ENCODE peak calls at places on chromosome 21, in seven cellular contexts. H is sciatic nerve, U is hypothalamus, S is SK-N-MC, R is neural progenitor cell, W is AG04449, L is NCI-H1105. Q is an unnamed sample.

GRCh38 chr21:38234395-38235142 is 22.2 kb upstream of the KCNJ15 start:
- DNase-seq in U (no peak), L (no peak), H (no peak), S (no peak), W (no peak), R (no peak), Q (no peak)

GRCh38 chr21:45421071-45421845 is 16.3 kb downstream of the COL18A1 start:
- DNase-seq in S (no peak), W (no peak), H (peak; percentile 65), U (no peak), R (no peak), L (peak; percentile 45), Q (no peak)

GRCh38 chr21:34796518-34797201 is 127.9 kb downstream of the CLIC6 start:
- DNase-seq in R (no peak), L (no peak), S (no peak), U (no peak), W (no peak), H (no peak), Q (no peak)

GRCh38 chr21:42028754-42029385 is 18.7 kb upstream of the ZBTB21 start:
- DNase-seq in W (no peak), H (peak; percentile 44), U (no peak), R (no peak), S (no peak), L (no peak), Q (no peak)

GRCh38 chr21:31554511-31555022 is 104.9 kb upstream of the SOD1 start:
- DNase-seq in R (peak; percentile 71), S (peak; percentile 2), W (no peak), L (no peak), U (peak; percentile 16), H (no peak), Q (no peak)

GRCh38 chr21:44626262-44626661 is 631 bp upstream of the KRTAP10-9 start:
- DNase-seq in H (no peak), R (no peak), U (no peak), W (no peak), L (no peak), S (no peak), Q (no peak)

GRCh38 chr21:38351961-38352521 is 95.2 kb downstream of the KCNJ15 start:
- DNase-seq in U (no peak), R (no peak), L (peak; percentile 37), S (no peak), W (peak; percentile 76), H (no peak), Q (no peak)

GRCh38 chr21:42513151-42513984 is at the start of gene SLC37A1:
- DNase-seq in R (peak; percentile 65), U (no peak), L (no peak), H (peak; percentile 69), W (no peak), S (no peak), Q (peak; percentile 45)

GRCh38 chr21:46269466-46269865 is 15.9 kb downstream of the MCM3AP start:
- DNase-seq in S (no peak), U (no peak), H (no peak), L (no peak), R (no peak), W (no peak), Q (no peak)

GRCh38 chr21:45481977-45482898 is 60.0 kb downstream of the SLC19A1 start:
- DNase-seq in W (no peak), L (no peak), R (no peak), U (no peak), H (no peak), S (no peak), Q (no peak)

Q was measured in substantia nigra.